ENCODE peak calls at places on chromosomes 5 and 9, in five cellular contexts. C is HCT116, J is HepG2, W is K562, P is GM12878. Q is an unnamed sample.

GRCh38 chr9:134320195-134320885 is 5.9 kb upstream of the RXRA start:
- DNase-seq in C (no peak), J (no peak), W (no peak), P (no peak), Q (peak)

GRCh38 chr9:33988219-33988890 is 60.3 kb downstream of the UBAP2 start:
- DNase-seq in W (no peak), C (no peak), P (peak), J (no peak), Q (no peak)

GRCh38 chr5:139177809-139178581 is 20.2 kb downstream of the SIL1 start:
- DNase-seq in W (no peak), P (peak), C (no peak), J (no peak), Q (no peak)

GRCh38 chr9:106862115-106862945 is 636 bp upstream of the ZNF462 start:
- DNase-seq in W (no peak), C (no peak), J (no peak), P (no peak), Q (peak)

GRCh38 chr9:132776891-132777290 is 101.2 kb downstream of the AK8 start:
- DNase-seq in W (no peak), J (no peak), P (no peak), C (no peak), Q (no peak)

GRCh38 chr9:116494815-116495634 is 192.1 kb upstream of the TRIM32 start:
- DNase-seq in P (no peak), W (peak), J (peak), C (peak), Q (peak)

GRCh38 chr5:149271717-149272558 is at the start of gene AFAP1L1:
- DNase-seq in J (peak), P (no peak), W (peak), C (peak), Q (peak)

GRCh38 chr9:86667307-86667706 is 280.0 kb downstream of the GAS1 start:
- DNase-seq in J (no peak), C (no peak), P (no peak), W (no peak), Q (no peak)

GRCh38 chr5:103397996-103398581 is 139.5 kb downstream of the MACIR start:
- DNase-seq in W (no peak), J (no peak), C (no peak), P (no peak), Q (no peak)

GRCh38 chr9:113985968-113986585 is 92.0 kb downstream of the AMBP start:
- DNase-seq in J (no peak), C (no peak), P (no peak), W (peak), Q (no peak)

GRCh38 chr9:88978034-88978433 is 13.2 kb upstream of the S1PR3 start:
- DNase-seq in W (no peak), J (no peak), P (no peak), C (no peak), Q (no peak)

GRCh38 chr9:134642385-134643181 is 980 bp downstream of the COL5A1 start:
- DNase-seq in C (no peak), P (no peak), J (no peak), W (no peak), Q (peak)

GRCh38 chr5:107466233-107466769 is 204.4 kb downstream of the EFNA5 start:
- DNase-seq in W (peak), P (no peak), C (no peak), J (no peak), Q (peak)

GRCh38 chr5:132458651-132459030 is 31.9 kb downstream of the IRF1 start:
- DNase-seq in P (no peak), W (no peak), C (no peak), J (no peak), Q (no peak)

GRCh38 chr9:129174102-129174723 is 3.8 kb downstream of the IER5L start:
- DNase-seq in C (peak), W (peak), J (peak), P (no peak), Q (peak)

GRCh38 chr5:12777342-12777741 is 873.1 kb upstream of the CTNND2 start:
- DNase-seq in P (no peak), W (peak), C (no peak), J (no peak), Q (no peak)

GRCh38 chr5:1180841-1181271 is 20.5 kb upstream of the SLC6A19 start:
- DNase-seq in W (no peak), C (no peak), P (no peak), J (no peak), Q (no peak)

GRCh38 chr9:112489039-112489546 is 2.5 kb downstream of the KIAA1958 start:
- DNase-seq in W (peak), J (peak), P (no peak), C (no peak), Q (peak)

GRCh38 chr5:79573983-79574890 is 38.0 kb upstream of the TENT2 start:
- DNase-seq in P (no peak), W (no peak), C (no peak), J (no peak), Q (no peak)

GRCh38 chr5:37771731-37772130 is 68.1 kb downstream of the GDNF start:
- DNase-seq in C (no peak), P (no peak), W (no peak), J (no peak), Q (no peak)

GRCh38 chr5:14296533-14297331 is 153.6 kb downstream of the TRIO start:
- DNase-seq in W (no peak), J (no peak), C (no peak), P (no peak), Q (no peak)

GRCh38 chr9:127526655-127527559 is 75.6 kb downstream of the LRSAM1 start:
- DNase-seq in J (no peak), P (no peak), C (no peak), W (no peak), Q (no peak)

GRCh38 chr9:76176176-76176575 is 218.1 kb downstream of the RFK start:
- DNase-seq in J (no peak), C (no peak), P (no peak), W (no peak), Q (no peak)

GRCh38 chr9:89676281-89676680 is 71.5 kb downstream of the GADD45G start:
- DNase-seq in C (no peak), P (no peak), W (no peak), J (no peak), Q (no peak)

GRCh38 chr5:181245427-181246275 is 1.9 kb upstream of the RACK1 start:
- DNase-seq in W (peak), J (no peak), C (no peak), P (no peak), Q (no peak)

GRCh38 chr9:37727002-37727401 is 26.6 kb upstream of the TRMT10B start:
- DNase-seq in P (no peak), C (no peak), W (no peak), J (no peak), Q (no peak)

GRCh38 chr5:109823597-109823996 is 133.9 kb downstream of the MAN2A1 start:
- DNase-seq in P (no peak), W (no peak), C (no peak), J (no peak), Q (no peak)

GRCh38 chr5:14364096-14364495 is 217.5 kb upstream of the OTULINL start:
- DNase-seq in C (no peak), W (no peak), J (no peak), P (no peak), Q (no peak)

GRCh38 chr9:89923961-89924504 is 319.2 kb downstream of the GADD45G start:
- DNase-seq in C (no peak), J (peak), W (peak), P (no peak), Q (peak)

GRCh38 chr9:110526426-110526825 is 53.1 kb downstream of the SVEP1 start:
- DNase-seq in C (no peak), W (no peak), P (no peak), J (no peak), Q (no peak)

GRCh38 chr5:43422143-43422542 is 10.0 kb upstream of the CCL28 start:
- DNase-seq in W (no peak), C (no peak), J (peak), P (no peak), Q (no peak)

GRCh38 chr5:66959668-66960067 is 236.9 kb downstream of the CD180 start:
- DNase-seq in W (no peak), C (no peak), J (peak), P (no peak), Q (no peak)
- TF ChIP-seq EZH2 in W (no peak), C (no peak), J (no peak), P (no peak), Q (no peak)

GRCh38 chr5:141632650-141633049 is 4.0 kb downstream of the HDAC3 start:
- DNase-seq in W (no peak), P (no peak), J (no peak), C (no peak), Q (no peak)
- H3K4me2 ChIP-seq in W (no peak), P (peak), J (no peak), C (no peak), Q (no peak)

GRCh38 chr9:115118471-115119156 is 657 bp upstream of the TNC start:
- DNase-seq in J (no peak), P (no peak), C (peak), W (peak), Q (peak)
- TF ChIP-seq REST in J (no peak), P (no peak), C (no peak), W (no peak), Q (no peak)

GRCh38 chr9:136050706-136051567 is 44.2 kb downstream of the NACC2 start:
- DNase-seq in J (peak), W (no peak), P (no peak), C (no peak), Q (peak)
- TF ChIP-seq EZH2 in J (no peak), W (no peak), P (no peak), C (no peak), Q (no peak)

DNA sequence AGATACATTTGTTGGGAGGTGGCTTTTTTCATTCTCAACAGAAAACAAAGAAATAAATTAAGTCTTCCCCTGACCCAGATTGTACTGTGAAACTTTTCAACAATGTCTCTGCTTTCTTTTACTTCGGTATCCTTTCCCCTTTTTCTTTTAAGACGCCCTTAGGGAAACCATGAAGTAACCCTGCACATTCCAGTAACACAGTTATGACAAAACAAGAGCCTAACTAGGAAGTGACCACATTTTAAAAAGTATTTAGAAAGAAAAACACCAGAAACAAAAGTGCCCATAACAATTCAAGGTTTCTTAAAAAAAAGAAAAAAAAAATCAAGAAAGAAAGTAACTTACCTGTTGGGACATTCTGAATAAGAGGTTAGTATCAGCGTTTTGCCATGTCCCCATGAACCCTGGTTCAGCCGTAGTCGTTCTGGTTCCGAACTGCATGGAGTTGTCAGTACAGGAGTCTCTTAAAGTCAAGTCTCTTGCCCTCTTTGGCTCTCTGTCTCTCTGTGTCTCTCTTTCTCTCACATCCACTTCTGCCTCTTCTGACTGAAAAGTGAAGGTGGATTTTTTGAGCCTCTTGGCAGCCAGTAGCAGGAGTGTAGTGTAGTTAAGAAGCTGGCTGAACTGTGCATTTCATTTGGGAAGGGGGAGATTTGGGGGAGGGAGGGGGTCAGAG is 142.9 kb downstream of the BNC2 start:
- DNase-seq in C (no peak), J (no peak), P (no peak), W (no peak), Q (no peak)
- H3K4me2 ChIP-seq in C (no peak), J (no peak), P (no peak), W (no peak), Q (peak)

GRCh38 chr5:123538670-123539459 is 26.9 kb downstream of the CSNK1G3 start:
- DNase-seq in C (no peak), W (no peak), J (no peak), P (no peak), Q (peak)
- TF ChIP-seq REST in C (no peak), W (no peak), J (no peak), P (no peak), Q (no peak)

GRCh38 chr9:21967707-21968106 is 26.5 kb downstream of the CDKN2A start:
- DNase-seq in J (no peak), W (no peak), P (no peak), C (no peak), Q (peak)

GRCh38 chr9:21967169-21967568 is 27.0 kb downstream of the CDKN2A start:
- DNase-seq in P (no peak), W (no peak), C (no peak), J (no peak), Q (peak)

GRCh38 chr9:21970001-21970799 is 24.0 kb downstream of the CDKN2A start:
- DNase-seq in P (no peak), C (no peak), J (no peak), W (no peak), Q (peak)

GRCh38 chr9:21969011-21969935 is 24.9 kb downstream of the CDKN2A start:
- DNase-seq in W (no peak), J (no peak), C (no peak), P (no peak), Q (peak)

GRCh38 chr9:21968331-21969010 is 25.7 kb downstream of the CDKN2A start:
- DNase-seq in W (no peak), C (no peak), P (no peak), J (no peak), Q (peak)
- TF ChIP-seq EZH2 in W (no peak), C (no peak), P (no peak), J (no peak), Q (peak)

Q was measured in GM23338.